ENCODE peak calls at places on chromosomes 5 and 9, in seven cellular contexts. P is sciatic nerve; U is gastroesophageal sphincter; B is left cardiac atrium; Y is activated T-cell treated with anti-CD3 and anti-CD28 coated beads, Interleukin-2, amount 50 U/mL, for 4 hours; Z is RWPE2; W is HCT116. X is an unnamed sample.

GRCh38 chr5:96017951-96018350 is 56.3 kb upstream of the ELL2 start:
- ATAC-seq in Y (no peak), P (no peak), B (no peak), W (no peak), Z (peak), U (no peak), X (no peak)

GRCh38 chr5:90940227-90940995 is 381.8 kb downstream of the ADGRV1 start:
- ATAC-seq in P (peak), Z (peak), W (peak), Y (peak), U (peak), B (no peak), X (peak)

GRCh38 chr9:131692612-131692976 is 47.3 kb downstream of the RAPGEF1 start:
- ATAC-seq in W (no peak), Y (no peak), U (no peak), P (no peak), Z (no peak), B (no peak), X (no peak)

GRCh38 chr5:16721151-16722102 is 104.6 kb upstream of the RETREG1 start:
- ATAC-seq in P (no peak), B (no peak), U (no peak), Z (no peak), W (no peak), Y (no peak), X (no peak)

GRCh38 chr5:68435611-68436010 is 220.1 kb downstream of the PIK3R1 start:
- ATAC-seq in B (no peak), W (no peak), U (no peak), P (no peak), Z (no peak), Y (no peak), X (no peak)

GRCh38 chr9:105901514-105902109 is 207.3 kb downstream of the TMEM38B start:
- ATAC-seq in B (peak), Y (no peak), P (peak), Z (peak), U (no peak), W (peak), X (no peak)

GRCh38 chr9:14315754-14316573 is 2.0 kb upstream of the NFIB start:
- ATAC-seq in U (peak), W (no peak), Y (no peak), Z (no peak), B (peak), P (peak), X (no peak)

GRCh38 chr9:95887926-95888497 is 12.5 kb downstream of the ERCC6L2 start:
- ATAC-seq in P (no peak), Y (no peak), W (no peak), Z (no peak), B (no peak), U (no peak), X (peak)

GRCh38 chr5:32202394-32202793 is 28.3 kb upstream of the GOLPH3 start:
- ATAC-seq in U (peak), P (peak), Z (no peak), B (peak), Y (no peak), W (no peak), X (no peak)

GRCh38 chr9:75019022-75019421 is 9.1 kb downstream of the CARNMT1 start:
- ATAC-seq in W (no peak), U (no peak), B (no peak), P (no peak), Y (no peak), Z (no peak), X (no peak)

GRCh38 chr5:40312205-40312604 is 367.5 kb upstream of the PTGER4 start:
- ATAC-seq in U (no peak), B (no peak), Z (no peak), P (no peak), Y (no peak), W (no peak), X (peak)

GRCh38 chr9:4936823-4937222 is 48.2 kb upstream of the JAK2 start:
- ATAC-seq in B (no peak), Y (peak), P (no peak), Z (no peak), W (no peak), U (no peak), X (peak)

GRCh38 chr9:83986765-83987401 is 6.3 kb downstream of the RMI1 start:
- ATAC-seq in Y (no peak), P (no peak), W (peak), Z (peak), B (peak), U (peak), X (peak)

GRCh38 chr9:128913048-128913900 is 7.5 kb upstream of the PHYHD1 start:
- ATAC-seq in U (no peak), Y (no peak), W (no peak), Z (no peak), B (no peak), P (no peak), X (no peak)

GRCh38 chr5:171442287-171443042 is 23.0 kb downstream of the FGF18 start:
- ATAC-seq in B (peak), Z (no peak), Y (no peak), U (no peak), W (no peak), P (no peak), X (no peak)

GRCh38 chr5:107930092-107930491 is 259.4 kb upstream of the EFNA5 start:
- ATAC-seq in Y (no peak), P (no peak), B (no peak), U (no peak), Z (no peak), W (no peak), X (peak)

GRCh38 chr9:68851657-68852056 is 146.6 kb downstream of the PIP5K1B start:
- ATAC-seq in B (no peak), W (no peak), U (no peak), P (no peak), Y (no peak), Z (peak), X (no peak)

GRCh38 chr5:158162479-158162878 is 303.5 kb upstream of the CLINT1 start:
- ATAC-seq in U (no peak), P (no peak), Y (no peak), W (no peak), Z (no peak), B (no peak), X (no peak)

GRCh38 chr9:101487443-101487855 is 46.2 kb upstream of the RNF20 start:
- ATAC-seq in W (peak), Y (no peak), P (no peak), Z (peak), U (no peak), B (no peak), X (no peak)

GRCh38 chr9:91532325-91532724 is 108.7 kb upstream of the NFIL3 start:
- ATAC-seq in Y (no peak), B (no peak), W (no peak), U (no peak), Z (no peak), P (no peak), X (no peak)

GRCh38 chr5:126674145-126674544 is 73.4 kb downstream of the PHAX start:
- ATAC-seq in U (no peak), Y (no peak), P (no peak), W (no peak), Z (no peak), B (no peak), X (no peak)

GRCh38 chr9:84874583-84874982 is 205.1 kb downstream of the NTRK2 start:
- ATAC-seq in B (peak), Y (no peak), U (peak), P (peak), Z (no peak), W (no peak), X (peak)

GRCh38 chr9:134641173-134641985 is at the start of gene COL5A1:
- ATAC-seq in P (peak), W (no peak), B (peak), Y (peak), Z (peak), U (peak), X (peak)

GRCh38 chr5:27788184-27788583 is 749.8 kb upstream of the CDH9 start:
- ATAC-seq in Z (no peak), P (no peak), W (no peak), B (no peak), U (no peak), Y (no peak), X (no peak)

GRCh38 chr9:121765021-121765950 is 113.9 kb downstream of the DAB2IP start:
- ATAC-seq in W (peak), P (peak), U (peak), B (peak), Y (no peak), Z (peak), X (no peak)

GRCh38 chr9:126236273-126236672 is 90.4 kb upstream of the MVB12B start:
- ATAC-seq in U (no peak), W (no peak), Z (no peak), P (no peak), B (no peak), Y (no peak), X (no peak)

GRCh38 chr9:136587145-136587943 is 41.5 kb upstream of the NOTCH1 start:
- ATAC-seq in B (peak), W (no peak), U (peak), Z (no peak), Y (no peak), P (peak), X (no peak)

GRCh38 chr5:312845-313244 is 8.7 kb upstream of the AHRR start:
- ATAC-seq in Y (no peak), W (no peak), P (peak), B (peak), Z (no peak), U (peak), X (no peak)

GRCh38 chr9:78296208-78296892 is 575 bp upstream of the PSAT1 start:
- ATAC-seq in Z (peak), W (no peak), P (peak), Y (no peak), U (peak), B (peak), X (no peak)

GRCh38 chr5:109589983-109590382 is 99.7 kb upstream of the MAN2A1 start:
- ATAC-seq in P (no peak), Z (peak), U (no peak), B (no peak), Y (no peak), W (peak), X (no peak)

GRCh38 chr5:67181648-67182218 is 14.9 kb downstream of the CD180 start:
- ATAC-seq in P (peak), Y (no peak), B (no peak), U (no peak), W (no peak), Z (no peak), X (peak)

GRCh38 chr5:100726116-100726515 is 177.0 kb downstream of the ST8SIA4 start:
- ATAC-seq in Y (no peak), P (no peak), U (no peak), B (no peak), W (no peak), Z (no peak), X (no peak)

GRCh38 chr5:42564689-42565356 is 141.6 kb downstream of the GHR start:
- ATAC-seq in B (no peak), U (no peak), Z (peak), P (no peak), Y (no peak), W (no peak), X (no peak)

GRCh38 chr9:92963831-92964606 is 16.7 kb downstream of the FGD3 start:
- ATAC-seq in P (peak), Z (no peak), U (no peak), B (peak), W (no peak), Y (peak), X (peak)

X was measured in activated T-helper 17 cell treated with anti-CD3 and anti-CD28 coated beads, Interleukin-2, amount 50 U/mL, for 72 hours.